ENCODE peak calls at places on chromosomes 7 and 10, in five cellular contexts. J is SW480; B is activated gamma-delta T cell treated with Interleukin-2 at 50 U/mL for 16 hours; R is CD4-positive, alpha-beta memory T cell; D is gastrocnemius medialis. E is an unnamed sample.

GRCh38 chr7:135181261-135181928 is 10.9 kb upstream of the CYREN start:
- DNase-seq in J (no peak), D (no peak), B (no peak), R (no peak), E (no peak)

GRCh38 chr10:46551701-46552525 is 4.5 kb downstream of the GPRIN2 start:
- DNase-seq in D (peak; percentile 11), B (peak; percentile 3), R (no peak), J (no peak), E (no peak)

GRCh38 chr10:91137822-91138221 is 82.6 kb upstream of the PCGF5 start:
- DNase-seq in R (no peak), J (no peak), D (no peak), B (no peak), E (no peak)

GRCh38 chr10:104433611-104434010 is 80.0 kb downstream of the CFAP58 start:
- DNase-seq in J (no peak), R (no peak), B (no peak), D (no peak), E (no peak)

GRCh38 chr10:77586719-77587423 is 50.7 kb downstream of the KCNMA1 start:
- DNase-seq in B (no peak), R (no peak), D (peak; percentile 97), J (no peak), E (peak; percentile 77)

GRCh38 chr7:2993868-2994267 is 49.8 kb downstream of the CARD11 start:
- DNase-seq in R (no peak), D (no peak), J (peak; percentile 33), B (no peak), E (no peak)

GRCh38 chr7:37251222-37251621 is 197.4 kb downstream of the ELMO1 start:
- DNase-seq in B (no peak), J (no peak), R (no peak), D (no peak), E (no peak)

GRCh38 chr7:127838816-127839415 is 186.9 kb downstream of the SND1 start:
- DNase-seq in B (no peak), D (no peak), J (no peak), R (no peak), E (no peak)

GRCh38 chr10:58291538-58292174 is 22.7 kb downstream of the CISD1 start:
- DNase-seq in R (peak; percentile 47), D (no peak), B (peak; percentile 23), J (peak; percentile 67), E (peak; percentile 65)

GRCh38 chr10:124027306-124028050 is 65.9 kb downstream of the CHST15 start:
- DNase-seq in R (no peak), D (no peak), J (no peak), B (no peak), E (no peak)

E was measured in MV-4-11.